ENCODE peak calls at places on chromosome 14, in nine cellular contexts. Y is uterus; X is HFF-Myc; H is astrocyte; U is naive thymus-derived CD4-positive, alpha-beta T cell; O is heart right ventricle; E is Jurkat, Clone E6-1; P is cardiac muscle cell; K is AG10803. D is an unnamed sample.

GRCh38 chr14:81551471-81551870 is 17.8 kb upstream of the SEL1L start:
- DNase-seq in Y (no peak), X (no peak), H (no peak), U (no peak), O (no peak), E (no peak), P (no peak), K (no peak), D (no peak)

GRCh38 chr14:71183856-71184255 is 276.6 kb downstream of the PCNX1 start:
- DNase-seq in Y (no peak), X (no peak), H (no peak), U (no peak), O (no peak), E (no peak), P (no peak), K (no peak), D (no peak)

GRCh38 chr14:95891742-95892141 is 15.1 kb downstream of the TUNAR start:
- DNase-seq in Y (no peak), X (peak; percentile 11), H (peak; percentile 86), U (no peak), O (no peak), E (no peak), P (no peak), K (peak; percentile 80), D (no peak)

GRCh38 chr14:85535916-85536834 is 6.2 kb downstream of the FLRT2 start:
- DNase-seq in Y (no peak), X (no peak), H (peak; percentile 48), U (no peak), O (no peak), E (no peak), P (peak; percentile 73), K (peak; percentile 66), D (no peak)

GRCh38 chr14:53011053-53011462 is 60.2 kb upstream of the FERMT2 start:
- DNase-seq in Y (peak; percentile 85), X (peak; percentile 95), H (peak; percentile 99), U (no peak), O (peak; percentile 61), E (no peak), P (peak; percentile 99), K (peak; percentile 99), D (no peak)

GRCh38 chr14:68506021-68506644 is 286.7 kb downstream of the ZFP36L1 start:
- DNase-seq in Y (no peak), X (no peak), H (peak; percentile 84), U (peak; percentile 14), O (peak; percentile 38), E (no peak), P (peak; percentile 50), K (peak; percentile 86), D (no peak)

GRCh38 chr14:79051009-79051710 is 881.0 kb downstream of the NRXN3 start:
- DNase-seq in Y (no peak), X (no peak), H (no peak), U (no peak), O (no peak), E (no peak), P (no peak), K (no peak), D (no peak)

GRCh38 chr14:104894331-104895206 is 29.5 kb downstream of the CEP170B start:
- DNase-seq in Y (peak; percentile 14), X (no peak), H (no peak), U (no peak), O (peak; percentile 19), E (no peak), P (no peak), K (no peak), D (no peak)

GRCh38 chr14:73365727-73366126 is 92.6 kb downstream of the NUMB start:
- DNase-seq in Y (no peak), X (no peak), H (peak; percentile 27), U (no peak), O (no peak), E (no peak), P (peak; percentile 53), K (no peak), D (no peak)

GRCh38 chr14:81206115-81206514 is 14.6 kb downstream of the GTF2A1 start:
- DNase-seq in Y (no peak), X (no peak), H (no peak), U (no peak), O (no peak), E (no peak), P (no peak), K (no peak), D (no peak)

GRCh38 chr14:63840981-63841380 is 11.8 kb upstream of the SYNE2 start:
- DNase-seq in Y (no peak), X (no peak), H (no peak), U (peak; percentile 33), O (peak; percentile 35), E (no peak), P (no peak), K (no peak), D (peak; percentile 23)

GRCh38 chr14:101196051-101196450 is 292.5 kb upstream of the RTL1 start:
- DNase-seq in Y (no peak), X (no peak), H (no peak), U (no peak), O (no peak), E (no peak), P (no peak), K (no peak), D (no peak)

GRCh38 chr14:65222434-65222833 is 120.1 kb upstream of the MAX start:
- DNase-seq in Y (no peak), X (no peak), H (peak; percentile 40), U (peak; percentile 44), O (peak; percentile 55), E (peak; percentile 56), P (peak; percentile 87), K (peak; percentile 75), D (peak; percentile 74)

GRCh38 chr14:100524933-100525243 is 62.3 kb downstream of the BEGAIN start:
- DNase-seq in Y (peak; percentile 13), X (no peak), H (no peak), U (no peak), O (no peak), E (no peak), P (no peak), K (no peak), D (peak; percentile 29)

GRCh38 chr14:106845286-106846087 is 1319.1 kb downstream of the TMEM121 start:
- DNase-seq in Y (peak; percentile 30), X (no peak), H (no peak), U (peak; percentile 50), O (no peak), E (peak; percentile 80), P (no peak), K (no peak), D (no peak)
- H3K4me3 ChIP-seq in Y (peak overlapping the region; percentile 26), X (no peak overlapping the region), H (no peak overlapping the region), U (peak overlapping the region; percentile 92), O (peak overlapping the region; percentile 64), E (peak overlapping the region; percentile 71), P (no peak overlapping the region), K (no peak overlapping the region), D (peak overlapping the region; percentile 71)

GRCh38 chr14:32230181-32230580 is 27.1 kb upstream of the RNU6-8 start:
- DNase-seq in Y (no peak), X (no peak), H (peak; percentile 91), U (no peak), O (no peak), E (no peak), P (peak; percentile 21), K (peak; percentile 58), D (no peak)
- H3K4me3 ChIP-seq in Y (no peak overlapping the region), X (no peak overlapping the region), H (no peak overlapping the region), U (no peak overlapping the region), O (no peak overlapping the region), E (no peak overlapping the region), P (no peak overlapping the region), K (no peak overlapping the region), D (no peak overlapping the region)

DNA sequence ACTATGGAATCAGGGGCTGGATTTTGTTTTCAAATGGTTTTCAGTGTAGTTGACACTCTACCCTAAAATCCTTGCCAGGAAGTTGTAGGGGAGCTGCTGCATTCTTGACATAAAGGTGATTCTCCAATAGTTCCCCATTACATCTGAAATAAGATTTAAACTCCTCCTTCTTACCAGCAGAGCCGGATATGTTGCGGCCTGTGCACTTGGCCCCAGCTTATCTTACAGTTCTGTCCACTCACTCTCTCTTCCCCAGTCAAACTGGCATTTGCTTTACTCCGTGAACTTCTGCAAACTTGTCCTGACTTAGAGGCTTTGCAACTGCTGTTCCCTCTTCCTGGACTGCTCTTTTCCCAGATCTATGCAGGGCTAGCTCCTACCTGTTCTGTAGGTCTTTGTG is 929.5 kb downstream of the VRK1 start:
- DNase-seq in Y (no peak), X (no peak), H (no peak), U (no peak), O (no peak), E (no peak), P (no peak), K (no peak), D (no peak)
- H3K4me3 ChIP-seq in Y (no peak overlapping the region), X (no peak overlapping the region), H (no peak overlapping the region), U (no peak overlapping the region), O (no peak overlapping the region), E (no peak overlapping the region), P (no peak overlapping the region), K (no peak overlapping the region), D (no peak overlapping the region)

GRCh38 chr14:99100871-99101270 is 171.1 kb downstream of the BCL11B start:
- DNase-seq in Y (no peak), X (no peak), H (no peak), U (no peak), O (no peak), E (no peak), P (no peak), K (no peak), D (no peak)
- H3K4me3 ChIP-seq in Y (no peak overlapping the region), X (no peak overlapping the region), H (no peak overlapping the region), U (no peak overlapping the region), O (no peak overlapping the region), E (no peak overlapping the region), P (no peak overlapping the region), K (no peak overlapping the region), D (no peak overlapping the region)

GRCh38 chr14:21022686-21023085 is 2.2 kb downstream of the NDRG2 start:
- DNase-seq in Y (no peak), X (no peak), H (no peak), U (no peak), O (no peak), E (no peak), P (no peak), K (no peak), D (no peak)
- H3K4me3 ChIP-seq in Y (peak overlapping the region; percentile 96), X (no peak overlapping the region), H (no peak overlapping the region), U (no peak overlapping the region), O (peak overlapping the region; percentile 74), E (no peak overlapping the region), P (no peak overlapping the region), K (no peak overlapping the region), D (no peak overlapping the region)